ENCODE peak calls at places on chromosomes 1 and 21, in seven cellular contexts. One of them, this sample, is unnamed.

GRCh38 chr1:210743038-210743437 is 390.9 kb downstream of the KCNH1 start:
- DNase-seq in neuronal stem cell: no peak
- DNase-seq in mesendoderm: no peak
- DNase-seq in H1: no peak
- DNase-seq in IMR-90: no peak
- DNase-seq in mesenchymal stem cell: no peak
- DNase-seq in trophoblast cell: no peak
- DNase-seq in this sample: no peak

GRCh38 chr1:45887156-45887842 is 83.9 kb downstream of the MAST2 start:
- DNase-seq in neuronal stem cell: no peak
- DNase-seq in mesendoderm: no peak
- DNase-seq in H1: no peak
- DNase-seq in IMR-90: no peak
- DNase-seq in mesenchymal stem cell: no peak
- DNase-seq in trophoblast cell: no peak
- DNase-seq in this sample: no peak

GRCh38 chr1:156504062-156504813 is 3.7 kb upstream of the MEF2D start:
- DNase-seq in neuronal stem cell: no peak
- DNase-seq in mesendoderm: no peak
- DNase-seq in H1: no peak
- DNase-seq in IMR-90: peak; percentile 33
- DNase-seq in mesenchymal stem cell: peak; percentile 59
- DNase-seq in trophoblast cell: no peak
- DNase-seq in this sample: no peak

GRCh38 chr1:177219458-177220390 is 49.0 kb downstream of the BRINP2 start:
- DNase-seq in neuronal stem cell: no peak
- DNase-seq in mesendoderm: no peak
- DNase-seq in H1: no peak
- DNase-seq in IMR-90: no peak
- DNase-seq in mesenchymal stem cell: peak; percentile 62
- DNase-seq in trophoblast cell: no peak
- DNase-seq in this sample: no peak

GRCh38 chr1:179091691-179092165 is 9.9 kb downstream of the TOR3A start:
- DNase-seq in neuronal stem cell: no peak
- DNase-seq in mesendoderm: no peak
- DNase-seq in H1: no peak
- DNase-seq in IMR-90: peak; percentile 63
- DNase-seq in mesenchymal stem cell: peak; percentile 84
- DNase-seq in trophoblast cell: no peak
- DNase-seq in this sample: no peak

GRCh38 chr21:42513985-42514882 is 582 bp downstream of the SLC37A1 start:
- DNase-seq in neuronal stem cell: no peak
- DNase-seq in mesendoderm: peak; percentile 49
- DNase-seq in H1: no peak
- DNase-seq in IMR-90: no peak
- DNase-seq in mesenchymal stem cell: peak; percentile 58
- DNase-seq in trophoblast cell: peak; percentile 80
- DNase-seq in this sample: peak; percentile 81

GRCh38 chr21:29018540-29018939 is 609 bp downstream of the RWDD2B start:
- DNase-seq in neuronal stem cell: no peak
- DNase-seq in mesendoderm: no peak
- DNase-seq in H1: no peak
- DNase-seq in IMR-90: no peak
- DNase-seq in mesenchymal stem cell: no peak
- DNase-seq in trophoblast cell: no peak
- DNase-seq in this sample: no peak

GRCh38 chr1:228650141-228650540 is 85.1 kb upstream of the RHOU start:
- DNase-seq in neuronal stem cell: no peak
- DNase-seq in mesendoderm: peak; percentile 77
- DNase-seq in H1: peak; percentile 44
- DNase-seq in IMR-90: no peak
- DNase-seq in mesenchymal stem cell: no peak
- DNase-seq in trophoblast cell: no peak
- DNase-seq in this sample: peak; percentile 85

GRCh38 chr1:96445296-96445695 is 276.3 kb upstream of the PTBP2 start:
- DNase-seq in neuronal stem cell: no peak
- DNase-seq in mesendoderm: no peak
- DNase-seq in H1: no peak
- DNase-seq in IMR-90: no peak
- DNase-seq in mesenchymal stem cell: peak; percentile 2
- DNase-seq in trophoblast cell: no peak
- DNase-seq in this sample: no peak

GRCh38 chr1:41655632-41656031 is 171.1 kb upstream of the EDN2 start:
- DNase-seq in neuronal stem cell: no peak
- DNase-seq in mesendoderm: no peak
- DNase-seq in H1: no peak
- DNase-seq in IMR-90: no peak
- DNase-seq in mesenchymal stem cell: no peak
- DNase-seq in trophoblast cell: no peak
- DNase-seq in this sample: no peak

GRCh38 chr1:13832536-13832935 is 132.5 kb downstream of the PRDM2 start:
- DNase-seq in neuronal stem cell: no peak
- DNase-seq in mesendoderm: no peak
- DNase-seq in H1: no peak
- DNase-seq in IMR-90: no peak
- DNase-seq in mesenchymal stem cell: no peak
- DNase-seq in trophoblast cell: no peak
- DNase-seq in this sample: no peak

GRCh38 chr1:219304227-219305226 is 130.8 kb downstream of the LYPLAL1 start:
- DNase-seq in neuronal stem cell: no peak
- DNase-seq in mesendoderm: peak; percentile 57
- DNase-seq in H1: no peak
- DNase-seq in IMR-90: peak; percentile 67
- DNase-seq in mesenchymal stem cell: no peak
- DNase-seq in trophoblast cell: peak; percentile 5
- DNase-seq in this sample: no peak

GRCh38 chr1:184930232-184930631 is 44.1 kb downstream of the NIBAN1 start:
- DNase-seq in neuronal stem cell: no peak
- DNase-seq in mesendoderm: no peak
- DNase-seq in H1: no peak
- DNase-seq in IMR-90: no peak
- DNase-seq in mesenchymal stem cell: no peak
- DNase-seq in trophoblast cell: no peak
- DNase-seq in this sample: no peak

GRCh38 chr21:33949516-33950424 is 34.2 kb upstream of the ATP5PO start:
- DNase-seq in neuronal stem cell: no peak
- DNase-seq in mesendoderm: no peak
- DNase-seq in H1: no peak
- DNase-seq in IMR-90: no peak
- DNase-seq in mesenchymal stem cell: no peak
- DNase-seq in trophoblast cell: no peak
- DNase-seq in this sample: no peak

GRCh38 chr1:225754940-225755635 is 22.5 kb upstream of the SRP9 start:
- DNase-seq in neuronal stem cell: no peak
- DNase-seq in mesendoderm: peak; percentile 84
- DNase-seq in H1: no peak
- DNase-seq in IMR-90: peak; percentile 92
- DNase-seq in mesenchymal stem cell: peak; percentile 82
- DNase-seq in trophoblast cell: peak; percentile 36
- DNase-seq in this sample: no peak

GRCh38 chr1:89989791-89990190 is 5.1 kb upstream of the ZNF326 start:
- DNase-seq in neuronal stem cell: no peak
- DNase-seq in mesendoderm: no peak
- DNase-seq in H1: no peak
- DNase-seq in IMR-90: no peak
- DNase-seq in mesenchymal stem cell: no peak
- DNase-seq in trophoblast cell: peak; percentile 4
- DNase-seq in this sample: no peak

GRCh38 chr1:178716111-178716510 is 8.9 kb upstream of the RALGPS2 start:
- DNase-seq in neuronal stem cell: no peak
- DNase-seq in mesendoderm: no peak
- DNase-seq in H1: no peak
- DNase-seq in IMR-90: peak; percentile 64
- DNase-seq in mesenchymal stem cell: no peak
- DNase-seq in trophoblast cell: no peak
- DNase-seq in this sample: no peak

GRCh38 chr1:69121708-69122107 is 446.0 kb upstream of the LRRC7 start:
- DNase-seq in neuronal stem cell: no peak
- DNase-seq in mesendoderm: peak; percentile 27
- DNase-seq in H1: no peak
- DNase-seq in IMR-90: no peak
- DNase-seq in mesenchymal stem cell: no peak
- DNase-seq in trophoblast cell: no peak
- DNase-seq in this sample: no peak

GRCh38 chr1:224108991-224109390 is 4.9 kb upstream of the FBXO28 start:
- DNase-seq in neuronal stem cell: no peak
- DNase-seq in mesendoderm: no peak
- DNase-seq in H1: no peak
- DNase-seq in IMR-90: no peak
- DNase-seq in mesenchymal stem cell: no peak
- DNase-seq in trophoblast cell: no peak
- DNase-seq in this sample: no peak

GRCh38 chr1:147547065-147547464 is 5.8 kb downstream of the BCL9 start:
- DNase-seq in neuronal stem cell: no peak
- DNase-seq in mesendoderm: no peak
- DNase-seq in H1: no peak
- DNase-seq in IMR-90: no peak
- DNase-seq in mesenchymal stem cell: no peak
- DNase-seq in trophoblast cell: no peak
- DNase-seq in this sample: no peak

GRCh38 chr1:154765970-154766369 is 104.1 kb downstream of the KCNN3 start:
- DNase-seq in neuronal stem cell: no peak
- DNase-seq in mesendoderm: peak; percentile 74
- DNase-seq in H1: no peak
- DNase-seq in IMR-90: peak; percentile 34
- DNase-seq in mesenchymal stem cell: peak; percentile 65
- DNase-seq in trophoblast cell: no peak
- DNase-seq in this sample: peak; percentile 67

GRCh38 chr21:14614287-14614686 is 68.2 kb upstream of the SAMSN1 start:
- DNase-seq in neuronal stem cell: no peak
- DNase-seq in mesendoderm: no peak
- DNase-seq in H1: no peak
- DNase-seq in IMR-90: no peak
- DNase-seq in mesenchymal stem cell: no peak
- DNase-seq in trophoblast cell: no peak
- DNase-seq in this sample: no peak

GRCh38 chr21:14617040-14617393 is 70.9 kb upstream of the SAMSN1 start:
- DNase-seq in neuronal stem cell: no peak
- DNase-seq in mesendoderm: peak; percentile 12
- DNase-seq in H1: no peak
- DNase-seq in IMR-90: no peak
- DNase-seq in mesenchymal stem cell: no peak
- DNase-seq in trophoblast cell: no peak
- DNase-seq in this sample: peak; percentile 34

GRCh38 chr21:14620152-14620551 is 74.0 kb upstream of the SAMSN1 start:
- DNase-seq in neuronal stem cell: no peak
- DNase-seq in mesendoderm: no peak
- DNase-seq in H1: no peak
- DNase-seq in IMR-90: no peak
- DNase-seq in mesenchymal stem cell: no peak
- DNase-seq in trophoblast cell: no peak
- DNase-seq in this sample: no peak

GRCh38 chr21:14616303-14617039 is 70.4 kb upstream of the SAMSN1 start:
- DNase-seq in neuronal stem cell: no peak
- DNase-seq in mesendoderm: peak; percentile 53
- DNase-seq in H1: peak; percentile 33
- DNase-seq in IMR-90: no peak
- DNase-seq in mesenchymal stem cell: no peak
- DNase-seq in trophoblast cell: peak; percentile 18
- DNase-seq in this sample: no peak

GRCh38 chr21:14617836-14618235 is 71.7 kb upstream of the SAMSN1 start:
- DNase-seq in neuronal stem cell: no peak
- DNase-seq in mesendoderm: no peak
- DNase-seq in H1: no peak
- DNase-seq in IMR-90: no peak
- DNase-seq in mesenchymal stem cell: no peak
- DNase-seq in trophoblast cell: no peak
- DNase-seq in this sample: no peak
- H3K4me2 ChIP-seq in neuronal stem cell: no peak overlapping the region
- H3K4me2 ChIP-seq in mesendoderm: no peak overlapping the region
- H3K4me2 ChIP-seq in H1: no peak overlapping the region
- H3K4me2 ChIP-seq in IMR-90: no peak overlapping the region
- H3K4me2 ChIP-seq in mesenchymal stem cell: no peak overlapping the region
- H3K4me2 ChIP-seq in trophoblast cell: no peak overlapping the region
- H3K4me2 ChIP-seq in this sample: no peak overlapping the region

GRCh38 chr1:158836038-158836437 is 4.9 kb downstream of the MNDA start:
- DNase-seq in neuronal stem cell: no peak
- DNase-seq in mesendoderm: no peak
- DNase-seq in H1: no peak
- DNase-seq in IMR-90: no peak
- DNase-seq in mesenchymal stem cell: no peak
- DNase-seq in trophoblast cell: no peak
- DNase-seq in this sample: no peak
- H4K8ac ChIP-seq in neuronal stem cell: no peak overlapping the region
- H4K8ac ChIP-seq in mesendoderm: no peak overlapping the region
- H4K8ac ChIP-seq in H1: no peak overlapping the region
- H4K8ac ChIP-seq in IMR-90: no peak overlapping the region
- H4K8ac ChIP-seq in mesenchymal stem cell: no peak overlapping the region
- H4K8ac ChIP-seq in trophoblast cell: no peak overlapping the region
- H4K8ac ChIP-seq in this sample: no peak overlapping the region

GRCh38 chr1:241706257-241706656 is 54.2 kb downstream of the WDR64 start:
- DNase-seq in neuronal stem cell: no peak
- DNase-seq in mesendoderm: no peak
- DNase-seq in H1: no peak
- DNase-seq in IMR-90: no peak
- DNase-seq in mesenchymal stem cell: no peak
- DNase-seq in trophoblast cell: no peak
- DNase-seq in this sample: no peak

GRCh38 chr1:241703001-241703400 is 50.9 kb downstream of the WDR64 start:
- DNase-seq in neuronal stem cell: no peak
- DNase-seq in mesendoderm: no peak
- DNase-seq in H1: no peak
- DNase-seq in IMR-90: no peak
- DNase-seq in mesenchymal stem cell: no peak
- DNase-seq in trophoblast cell: peak; percentile 71
- DNase-seq in this sample: no peak

GRCh38 chr1:241711326-241711725 is 59.2 kb downstream of the WDR64 start:
- DNase-seq in neuronal stem cell: no peak
- DNase-seq in mesendoderm: no peak
- DNase-seq in H1: no peak
- DNase-seq in IMR-90: no peak
- DNase-seq in mesenchymal stem cell: no peak
- DNase-seq in trophoblast cell: no peak
- DNase-seq in this sample: no peak

GRCh38 chr1:241706967-241707366 is 54.9 kb downstream of the WDR64 start:
- DNase-seq in neuronal stem cell: no peak
- DNase-seq in mesendoderm: no peak
- DNase-seq in H1: no peak
- DNase-seq in IMR-90: no peak
- DNase-seq in mesenchymal stem cell: peak; percentile 6
- DNase-seq in trophoblast cell: peak; percentile 95
- DNase-seq in this sample: no peak

DNA sequence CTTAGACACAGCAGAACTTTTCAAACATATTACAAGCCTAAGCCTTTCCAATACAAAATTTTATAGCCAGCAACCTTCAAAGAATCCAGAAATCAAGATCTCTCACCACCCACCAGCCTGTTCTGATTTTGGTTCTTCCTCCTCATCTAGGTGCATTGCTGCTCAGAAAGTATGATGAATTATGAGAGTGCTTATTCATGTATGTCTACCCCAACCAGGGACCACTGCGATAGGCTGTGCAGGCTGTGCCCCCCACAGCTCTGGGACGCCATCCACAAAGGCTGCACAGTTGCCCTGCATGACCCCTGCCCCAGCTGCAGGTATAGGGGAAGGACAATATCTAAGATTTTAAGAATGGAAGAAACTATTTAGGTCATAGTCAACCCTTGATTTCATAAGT is 55.4 kb downstream of the WDR64 start:
- DNase-seq in neuronal stem cell: no peak
- DNase-seq in mesendoderm: no peak
- DNase-seq in H1: no peak
- DNase-seq in IMR-90: no peak
- DNase-seq in mesenchymal stem cell: no peak
- DNase-seq in trophoblast cell: peak; percentile 49
- DNase-seq in this sample: no peak
- H3K4me2 ChIP-seq in neuronal stem cell: no peak overlapping the region
- H3K4me2 ChIP-seq in mesendoderm: no peak overlapping the region
- H3K4me2 ChIP-seq in H1: no peak overlapping the region
- H3K4me2 ChIP-seq in IMR-90: no peak overlapping the region
- H3K4me2 ChIP-seq in mesenchymal stem cell: no peak overlapping the region
- H3K4me2 ChIP-seq in trophoblast cell: no peak overlapping the region
- H3K4me2 ChIP-seq in this sample: no peak overlapping the region

GRCh38 chr21:45822429-45823099 is 159.0 kb upstream of the COL6A1 start:
- DNase-seq in neuronal stem cell: no peak
- DNase-seq in mesendoderm: peak; percentile 32
- DNase-seq in H1: no peak
- DNase-seq in IMR-90: no peak
- DNase-seq in mesenchymal stem cell: no peak
- DNase-seq in trophoblast cell: no peak
- DNase-seq in this sample: peak; percentile 74
- H4K8ac ChIP-seq in neuronal stem cell: no peak overlapping the region
- H4K8ac ChIP-seq in mesendoderm: no peak overlapping the region
- H4K8ac ChIP-seq in H1: no peak overlapping the region
- H4K8ac ChIP-seq in IMR-90: no peak overlapping the region
- H4K8ac ChIP-seq in mesenchymal stem cell: no peak overlapping the region
- H4K8ac ChIP-seq in trophoblast cell: no peak overlapping the region
- H4K8ac ChIP-seq in this sample: no peak overlapping the region

This sample was measured in H9.